ENCODE peak calls at places on chromosomes 13 and 19, in five cellular contexts. One of them, this sample, is unnamed.

GRCh38 chr13:30061217-30061616 is 210.8 kb upstream of the UBL3 start:
- DNase-seq in foreskin fibroblast: peak; percentile 19
- DNase-seq in right lobe of liver: no peak
- DNase-seq in stimulated activated CD4-positive, alpha-beta T cell treated with anti-CD3 and anti-CD28 coated beads, Interleukin-1b, Interleukin-23, amount 100 ng/mL, for 4 hours: no peak
- DNase-seq in kidney epithelial cell: no peak
- DNase-seq in this sample: no peak

GRCh38 chr19:3360494-3361383 is 5.6 kb upstream of the NFIC start:
- DNase-seq in foreskin fibroblast: peak; percentile 79
- DNase-seq in right lobe of liver: peak; percentile 89
- DNase-seq in stimulated activated CD4-positive, alpha-beta T cell treated with anti-CD3 and anti-CD28 coated beads, Interleukin-1b, Interleukin-23, amount 100 ng/mL, for 4 hours: peak; percentile 82
- DNase-seq in kidney epithelial cell: no peak
- DNase-seq in this sample: peak; percentile 75

GRCh38 chr19:4962085-4962619 is 6.8 kb upstream of the KDM4B start:
- DNase-seq in foreskin fibroblast: no peak
- DNase-seq in right lobe of liver: no peak
- DNase-seq in stimulated activated CD4-positive, alpha-beta T cell treated with anti-CD3 and anti-CD28 coated beads, Interleukin-1b, Interleukin-23, amount 100 ng/mL, for 4 hours: no peak
- DNase-seq in kidney epithelial cell: no peak
- DNase-seq in this sample: no peak

GRCh38 chr19:12766051-12766521 is 9.3 kb downstream of the HOOK2 start:
- DNase-seq in foreskin fibroblast: peak; percentile 81
- DNase-seq in right lobe of liver: peak; percentile 77
- DNase-seq in stimulated activated CD4-positive, alpha-beta T cell treated with anti-CD3 and anti-CD28 coated beads, Interleukin-1b, Interleukin-23, amount 100 ng/mL, for 4 hours: peak; percentile 73
- DNase-seq in kidney epithelial cell: no peak
- DNase-seq in this sample: no peak

GRCh38 chr13:24644051-24644450 is 36.2 kb upstream of the ATP12A start:
- DNase-seq in foreskin fibroblast: peak; percentile 64
- DNase-seq in right lobe of liver: no peak
- DNase-seq in stimulated activated CD4-positive, alpha-beta T cell treated with anti-CD3 and anti-CD28 coated beads, Interleukin-1b, Interleukin-23, amount 100 ng/mL, for 4 hours: no peak
- DNase-seq in kidney epithelial cell: no peak
- DNase-seq in this sample: no peak

GRCh38 chr13:37342205-37342604 is 236.7 kb upstream of the CSNK1A1L start:
- DNase-seq in foreskin fibroblast: no peak
- DNase-seq in right lobe of liver: no peak
- DNase-seq in stimulated activated CD4-positive, alpha-beta T cell treated with anti-CD3 and anti-CD28 coated beads, Interleukin-1b, Interleukin-23, amount 100 ng/mL, for 4 hours: no peak
- DNase-seq in kidney epithelial cell: no peak
- DNase-seq in this sample: no peak

GRCh38 chr19:5002143-5002542 is 33.2 kb downstream of the KDM4B start:
- DNase-seq in foreskin fibroblast: peak; percentile 84
- DNase-seq in right lobe of liver: no peak
- DNase-seq in stimulated activated CD4-positive, alpha-beta T cell treated with anti-CD3 and anti-CD28 coated beads, Interleukin-1b, Interleukin-23, amount 100 ng/mL, for 4 hours: no peak
- DNase-seq in kidney epithelial cell: no peak
- DNase-seq in this sample: peak; percentile 53

GRCh38 chr13:26220575-26220974 is 1.5 kb downstream of the RNF6 start:
- DNase-seq in foreskin fibroblast: peak; percentile 46
- DNase-seq in right lobe of liver: no peak
- DNase-seq in stimulated activated CD4-positive, alpha-beta T cell treated with anti-CD3 and anti-CD28 coated beads, Interleukin-1b, Interleukin-23, amount 100 ng/mL, for 4 hours: no peak
- DNase-seq in kidney epithelial cell: peak; percentile 28
- DNase-seq in this sample: no peak

GRCh38 chr19:30520735-30521479 is 148.7 kb downstream of the ZNF536 start:
- DNase-seq in foreskin fibroblast: no peak
- DNase-seq in right lobe of liver: no peak
- DNase-seq in stimulated activated CD4-positive, alpha-beta T cell treated with anti-CD3 and anti-CD28 coated beads, Interleukin-1b, Interleukin-23, amount 100 ng/mL, for 4 hours: no peak
- DNase-seq in kidney epithelial cell: no peak
- DNase-seq in this sample: no peak